ENCODE peak calls at places on chromosome 16, in eight cellular contexts. H is progenitor cell of endocrine pancreas; R is lung; Q is fibroblast of pulmonary artery; U is CD4-positive, alpha-beta T cell; E is NB4; W is stomach; K is foreskin keratinocyte. N is an unnamed sample.

GRCh38 chr16:66706506-66706880 is 9.9 kb upstream of the CMTM4 start:
- DNase-seq in W (no peak), H (no peak), E (no peak), U (no peak), R (peak; percentile 37), K (no peak), Q (no peak), N (no peak)

GRCh38 chr16:87945351-87946042 is 5.7 kb upstream of the BANP start:
- DNase-seq in Q (peak; percentile 86), K (peak; percentile 90), U (no peak), E (no peak), W (peak; percentile 78), R (peak; percentile 80), H (peak; percentile 90), N (no peak)

GRCh38 chr16:58494981-58495860 is 4.7 kb upstream of the NDRG4 start:
- DNase-seq in Q (peak; percentile 99), E (peak; percentile 71), R (peak; percentile 43), K (peak; percentile 82), H (no peak), U (peak; percentile 72), W (peak; percentile 57), N (peak; percentile 91)

GRCh38 chr16:84382396-84382795 is 14.1 kb downstream of the ATP2C2 start:
- DNase-seq in R (no peak), Q (no peak), E (no peak), W (no peak), U (no peak), H (no peak), K (no peak), N (no peak)

GRCh38 chr16:19709381-19710136 is 8.5 kb downstream of the KNOP1 start:
- DNase-seq in W (no peak), R (no peak), K (no peak), U (no peak), E (no peak), Q (no peak), H (no peak), N (no peak)

GRCh38 chr16:53745753-53746258 is 41.9 kb downstream of the FTO start:
- DNase-seq in U (no peak), Q (peak; percentile 22), H (no peak), E (no peak), R (no peak), W (no peak), K (peak; percentile 93), N (no peak)

GRCh38 chr16:73228649-73229048 is 180.7 kb upstream of the ZFHX3 start:
- DNase-seq in H (no peak), U (no peak), R (no peak), E (no peak), Q (peak; percentile 96), K (no peak), W (no peak), N (no peak)

GRCh38 chr16:82639666-82640336 is 13.0 kb downstream of the CDH13 start:
- DNase-seq in E (peak; percentile 57), H (peak; percentile 56), K (peak; percentile 59), Q (peak; percentile 80), W (peak; percentile 62), R (peak; percentile 36), U (peak; percentile 28), N (peak; percentile 72)

GRCh38 chr16:66510711-66511614 is 39.0 kb downstream of the TK2 start:
- DNase-seq in K (no peak), H (no peak), W (peak; percentile 66), Q (no peak), E (no peak), U (no peak), R (peak; percentile 70), N (no peak)

GRCh38 chr16:22397459-22397858 is 23.0 kb upstream of the CDR2 start:
- DNase-seq in H (no peak), E (no peak), Q (peak; percentile 95), R (peak; percentile 30), K (peak; percentile 70), W (no peak), U (no peak), N (no peak)

GRCh38 chr16:87160218-87160617 is 157.0 kb downstream of the C16orf95 start:
- DNase-seq in K (no peak), Q (no peak), U (no peak), H (no peak), W (no peak), R (no peak), E (peak; percentile 22), N (no peak)

GRCh38 chr16:21953541-21953902 is 361 bp downstream of the UQCRC2 start:
- DNase-seq in U (no peak), W (no peak), E (no peak), K (no peak), H (no peak), R (no peak), Q (no peak), N (no peak)

GRCh38 chr16:86466695-86467406 is 43.5 kb upstream of the FOXF1 start:
- DNase-seq in R (no peak), H (no peak), K (no peak), E (peak; percentile 8), Q (no peak), U (no peak), W (no peak), N (no peak)

GRCh38 chr16:66634527-66635196 is 30.2 kb downstream of the CMTM3 start:
- DNase-seq in K (no peak), H (no peak), R (no peak), E (no peak), U (no peak), W (no peak), Q (no peak), N (no peak)

GRCh38 chr16:15966420-15967222 is 17.2 kb downstream of the ABCC1 start:
- DNase-seq in U (no peak), R (peak; percentile 51), W (no peak), Q (peak; percentile 60), K (peak; percentile 85), E (no peak), H (no peak), N (no peak)

GRCh38 chr16:31265329-31266245 is 5.8 kb downstream of the ITGAM start:
- DNase-seq in E (peak; percentile 37), K (peak; percentile 86), Q (peak; percentile 3), U (no peak), R (no peak), W (peak; percentile 30), H (no peak), N (no peak)

GRCh38 chr16:80462902-80463301 is 77.9 kb upstream of the DYNLRB2 start:
- DNase-seq in Q (no peak), K (no peak), H (no peak), E (no peak), W (peak; percentile 43), U (no peak), R (no peak), N (no peak)

DNA sequence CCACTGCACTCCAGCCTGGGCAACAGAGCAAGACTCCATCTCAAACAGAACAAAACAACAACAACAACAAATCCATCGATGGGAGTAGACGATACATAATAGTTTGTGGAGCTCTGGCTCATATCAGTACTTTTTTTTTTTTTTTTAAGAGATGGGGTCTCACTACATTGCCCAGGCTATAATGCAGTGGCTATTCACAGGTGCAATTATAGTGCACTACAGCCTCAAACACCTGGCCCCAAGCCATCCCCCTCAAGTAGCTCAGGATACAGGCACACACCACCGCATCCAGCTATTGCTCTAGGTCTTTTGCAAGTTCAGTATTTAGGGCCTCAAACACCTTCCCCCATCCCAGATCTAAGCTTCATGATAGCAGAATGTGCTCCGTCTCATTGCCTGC is 110.6 kb downstream of the KATNIP start:
- DNase-seq in R (no peak), E (no peak), W (no peak), U (no peak), Q (no peak), H (no peak), K (no peak), N (no peak)
- TF ChIP-seq CTCF in R (no peak), E (no peak), W (no peak), U (no peak), Q (no peak), H (no peak), K (no peak), N (no peak)

DNA sequence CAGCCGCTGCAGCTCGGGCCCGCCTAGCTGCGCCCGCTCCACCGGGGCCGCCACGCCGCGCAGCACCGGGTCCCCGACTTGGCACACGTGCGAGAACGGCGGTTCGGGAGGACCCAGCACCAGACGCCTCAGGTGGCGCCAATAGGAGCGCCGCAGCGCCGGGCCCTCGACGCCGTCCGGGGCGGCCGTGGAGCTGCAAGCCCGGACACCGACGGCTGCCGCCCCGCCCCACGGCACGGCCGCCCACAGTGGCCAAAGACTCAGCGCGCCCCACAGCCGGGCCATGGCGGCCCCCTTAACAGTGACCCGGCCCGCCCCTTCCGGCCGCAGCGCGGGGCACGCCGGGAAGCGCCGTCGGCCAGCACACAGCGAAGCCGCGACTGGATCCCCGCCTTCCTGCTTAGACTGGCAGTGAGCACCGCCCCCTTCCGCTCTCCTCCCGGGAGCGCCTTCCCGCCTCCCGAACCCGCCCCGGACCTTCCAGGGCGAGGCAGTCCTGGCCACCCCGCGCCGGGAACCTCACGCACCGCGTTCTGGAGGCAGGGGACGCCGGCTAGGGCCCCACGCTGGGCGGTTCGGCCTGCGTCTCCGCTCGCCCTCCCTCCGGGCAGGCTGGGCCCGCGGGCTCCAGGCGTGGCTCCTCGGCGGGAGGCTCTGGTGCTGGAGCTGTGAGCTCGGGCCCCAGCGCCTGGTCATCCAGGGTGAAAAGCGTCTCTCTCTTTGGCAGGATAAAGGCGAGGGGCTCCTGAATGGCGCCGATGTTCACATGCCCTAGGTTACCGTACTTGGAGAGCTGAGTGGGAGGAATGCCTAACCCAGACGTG is at the start of gene PDF:
- DNase-seq in K (peak; percentile 83), W (peak; percentile 94), U (peak; percentile 74), R (peak; percentile 94), Q (peak; percentile 92), H (peak; percentile 80), E (peak; percentile 97), N (peak; percentile 87)
- TF ChIP-seq CTCF in K (peak; percentile 13), W (no peak), U (no peak), R (no peak), Q (no peak), H (no peak), E (no peak), N (no peak)

DNA sequence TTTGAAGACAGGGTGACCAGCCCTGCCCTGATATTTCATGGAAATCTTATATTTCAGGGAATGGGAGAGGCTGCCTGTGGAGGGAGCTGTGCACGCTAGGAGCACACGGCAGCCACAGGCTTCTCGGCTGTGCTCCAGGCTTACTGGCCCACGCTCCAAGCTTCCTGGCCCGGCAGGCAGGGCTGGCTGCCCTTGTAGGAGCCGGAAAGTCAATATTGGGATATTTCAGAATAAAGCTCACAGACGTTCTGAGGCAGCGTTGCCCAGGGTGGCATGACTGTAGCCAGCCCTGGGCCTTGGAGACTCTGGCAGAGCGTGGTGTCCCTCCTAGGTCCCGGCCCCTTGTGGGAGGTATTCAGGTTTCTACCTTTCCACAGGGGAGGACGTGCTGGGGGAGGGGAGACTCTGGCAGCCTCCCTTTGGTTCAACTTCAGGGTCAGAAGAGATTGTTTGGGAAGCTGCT is 95.6 kb downstream of the NPIPB11 start:
- DNase-seq in U (no peak), R (no peak), E (no peak), W (peak; percentile 86), H (no peak), Q (no peak), K (no peak), N (no peak)
- TF ChIP-seq CTCF in U (no peak), R (no peak), E (no peak), W (peak; percentile 26), H (no peak), Q (no peak), K (peak; percentile 7), N (no peak)

DNA sequence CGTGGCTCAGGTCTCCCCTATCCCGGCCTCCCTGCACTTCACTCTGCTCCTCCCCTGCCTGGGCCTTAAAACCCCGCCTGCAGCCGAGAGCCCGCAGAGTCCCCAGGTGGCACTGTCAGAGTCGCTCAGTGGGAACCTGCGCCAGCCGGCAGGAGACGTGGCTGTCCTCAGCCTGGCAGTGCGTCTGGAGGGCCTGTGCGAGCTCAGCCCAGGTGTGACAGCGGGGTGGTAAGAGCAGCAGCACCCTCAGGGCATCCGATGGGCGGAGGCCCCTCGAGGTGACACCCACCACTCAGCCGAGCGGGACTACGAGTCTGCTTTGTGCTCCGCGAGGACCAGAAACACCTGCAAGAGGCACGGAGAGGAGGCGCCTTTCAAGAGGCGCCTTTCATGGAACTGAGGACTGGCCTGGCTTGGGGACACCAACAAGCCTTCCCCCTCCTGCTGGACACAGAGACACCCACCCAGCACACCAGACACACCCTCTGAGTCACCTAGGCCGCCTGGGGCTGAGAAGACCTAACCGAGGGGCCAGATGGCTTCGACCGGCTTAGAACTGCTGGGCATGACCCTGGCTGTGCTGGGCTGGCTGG is at the start of gene CLDN9:
- DNase-seq in K (no peak), U (no peak), W (peak; percentile 61), H (no peak), Q (no peak), E (no peak), R (peak; percentile 65), N (no peak)
- TF ChIP-seq CTCF in K (no peak), U (no peak), W (no peak), H (no peak), Q (no peak), E (no peak), R (no peak), N (no peak)

N was measured in neural crest cell.